ENCODE peak calls at places on chromosomes 6 and 20, in four cellular contexts. A is WTC11, I is K562, Y is HepG2. U is an unnamed sample.

GRCh38 chr6:90183587-90184333 is 112.9 kb downstream of the BACH2 start:
- DNase-seq in Y (no peak), A (no peak), I (no peak), U (no peak)

GRCh38 chr6:42520786-42521607 is 42.8 kb upstream of the UBR2 start:
- DNase-seq in I (no peak), Y (no peak), A (no peak), U (peak; percentile 21)

GRCh38 chr6:157278171-157278570 is 45.1 kb downstream of the TMEM242 start:
- DNase-seq in Y (no peak), A (no peak), I (no peak), U (no peak)

GRCh38 chr20:15654208-15654649 is 919.0 kb downstream of the KIF16B start:
- DNase-seq in Y (peak; percentile 68), A (peak; percentile 44), I (peak; percentile 23), U (peak; percentile 55)

GRCh38 chr6:126696921-126697693 is 357.2 kb downstream of the CENPW start:
- DNase-seq in I (no peak), A (no peak), Y (no peak), U (no peak)

GRCh38 chr6:26521485-26522391 is 16.4 kb upstream of the HMGN4 start:
- DNase-seq in Y (no peak), I (peak; percentile 87), A (peak; percentile 86), U (peak; percentile 90)

GRCh38 chr6:169424821-169425240 is 171.2 kb upstream of the THBS2 start:
- DNase-seq in I (no peak), A (no peak), Y (no peak), U (no peak)

GRCh38 chr6:168314948-168315347 is 4.6 kb downstream of the DACT2 start:
- DNase-seq in I (no peak), A (no peak), Y (no peak), U (peak; percentile 23)

GRCh38 chr6:17869010-17869752 is 118.3 kb downstream of the KIF13A start:
- DNase-seq in Y (no peak), A (no peak), I (no peak), U (no peak)

GRCh38 chr6:90905351-90905750 is 318.5 kb upstream of the MAP3K7 start:
- DNase-seq in A (no peak), Y (no peak), I (no peak), U (no peak)

GRCh38 chr20:23645575-23645974 is 7.8 kb upstream of the CST3 start:
- DNase-seq in Y (no peak), A (no peak), I (no peak), U (no peak)

GRCh38 chr6:108760158-108761050 is 87.8 kb upstream of the ARMC2 start:
- DNase-seq in A (no peak), I (no peak), Y (no peak), U (no peak)

GRCh38 chr20:38125157-38126056 is 39.7 kb downstream of the TGM2 start:
- DNase-seq in A (no peak), Y (peak; percentile 90), I (no peak), U (peak; percentile 63)

GRCh38 chr20:57986776-57987175 is 241.7 kb downstream of the ANKRD60 start:
- DNase-seq in Y (no peak), A (no peak), I (no peak), U (no peak)

GRCh38 chr20:23419657-23419994 is 1.7 kb downstream of the NAPB start:
- DNase-seq in I (no peak), Y (no peak), A (no peak), U (no peak)

GRCh38 chr6:2209226-2209809 is 36.1 kb downstream of the GMDS start:
- DNase-seq in A (peak; percentile 81), I (no peak), Y (peak; percentile 72), U (peak; percentile 54)

GRCh38 chr20:33401922-33402369 is 627 bp upstream of the CDK5RAP1 start:
- DNase-seq in A (no peak), I (peak; percentile 50), Y (no peak), U (no peak)

GRCh38 chr6:72861935-72862432 is 240.1 kb downstream of the KCNQ5 start:
- DNase-seq in Y (no peak), A (no peak), I (no peak), U (no peak)

GRCh38 chr6:95543798-95544197 is 33.5 kb upstream of the MANEA start:
- DNase-seq in I (no peak), Y (no peak), A (no peak), U (no peak)

DNA sequence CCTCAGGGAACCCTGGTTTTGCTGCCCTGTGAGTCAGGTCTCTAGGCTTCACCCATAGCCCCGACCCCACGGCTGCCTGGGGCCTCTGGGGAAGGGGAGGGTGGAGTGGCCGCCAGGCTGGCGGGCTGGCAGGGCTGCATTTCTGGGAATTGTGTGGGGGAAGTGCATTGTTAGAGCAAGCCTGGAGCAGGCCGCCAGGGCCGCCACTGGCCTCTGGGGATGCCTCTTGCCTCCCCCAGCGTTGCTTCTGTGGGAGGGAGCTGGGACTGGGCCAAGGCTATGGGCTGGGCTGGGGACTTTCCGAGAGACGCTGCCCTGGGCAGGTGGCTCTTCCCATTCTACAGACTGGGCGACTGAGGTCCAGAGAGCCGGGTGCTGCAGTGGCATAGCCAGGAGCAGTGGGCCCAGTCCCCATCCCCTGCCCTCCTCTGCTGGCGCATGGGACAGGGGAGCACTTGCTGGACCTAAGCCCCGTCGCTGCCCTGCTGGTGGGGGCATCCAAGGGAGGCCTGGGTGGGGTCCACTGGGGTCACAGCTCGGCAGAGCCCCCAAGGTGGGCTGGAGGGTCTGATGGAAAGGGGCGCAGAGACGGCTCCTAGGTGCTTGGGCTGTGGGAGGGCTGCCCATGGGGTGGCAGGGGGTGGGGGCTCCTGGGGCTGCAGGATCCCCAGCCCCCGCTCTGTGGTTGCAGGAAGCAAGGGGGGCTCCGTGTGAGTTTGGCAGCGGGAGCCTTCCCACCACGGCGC is 6.6 kb upstream of the SOX18 start:
- DNase-seq in Y (peak; percentile 90), A (no peak), I (no peak), U (no peak)
- TF ChIP-seq HMGXB4 in Y (peak; percentile 55), A (no peak), I (no peak), U (no peak)

DNA sequence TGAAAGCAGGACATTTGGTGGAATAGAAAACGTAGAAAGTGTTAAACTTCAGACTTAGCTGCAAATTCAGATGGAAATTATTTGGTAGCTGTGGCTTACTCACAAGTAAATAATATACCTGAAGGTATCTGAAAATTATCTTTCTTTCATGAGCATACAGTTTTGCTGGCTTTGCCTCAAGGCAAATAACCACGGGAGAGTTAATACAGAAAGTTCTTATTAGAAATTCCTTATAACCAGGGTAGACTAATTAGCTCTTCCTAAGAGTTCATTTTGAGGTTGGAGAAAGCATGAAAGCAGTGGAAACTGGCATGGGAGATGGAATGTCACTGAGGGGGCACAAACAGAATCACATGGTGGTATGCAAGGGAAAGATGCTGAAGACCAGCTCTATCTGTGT is 217.5 kb downstream of the CD83 start:
- DNase-seq in A (no peak), I (no peak), Y (no peak), U (no peak)
- TF ChIP-seq HMGXB4 in A (no peak), I (no peak), Y (no peak), U (no peak)

GRCh38 chr6:45047573-45047972 is 280.6 kb upstream of the RUNX2 start:
- DNase-seq in I (no peak), Y (no peak), A (no peak), U (no peak)
- TF ChIP-seq HMGXB4 in I (no peak), Y (no peak), A (no peak), U (no peak)

GRCh38 chr6:25193865-25194679 is 85.1 kb upstream of the CARMIL1 start:
- DNase-seq in I (no peak), Y (no peak), A (no peak), U (no peak)

GRCh38 chr6:25188232-25188631 is 90.9 kb upstream of the CARMIL1 start:
- DNase-seq in Y (no peak), I (no peak), A (no peak), U (no peak)

GRCh38 chr6:25197116-25197515 is 82.1 kb upstream of the CARMIL1 start:
- DNase-seq in A (no peak), I (no peak), Y (no peak), U (no peak)

GRCh38 chr6:25193147-25193864 is 85.9 kb upstream of the CARMIL1 start:
- DNase-seq in I (no peak), A (no peak), Y (no peak), U (peak; percentile 54)

DNA sequence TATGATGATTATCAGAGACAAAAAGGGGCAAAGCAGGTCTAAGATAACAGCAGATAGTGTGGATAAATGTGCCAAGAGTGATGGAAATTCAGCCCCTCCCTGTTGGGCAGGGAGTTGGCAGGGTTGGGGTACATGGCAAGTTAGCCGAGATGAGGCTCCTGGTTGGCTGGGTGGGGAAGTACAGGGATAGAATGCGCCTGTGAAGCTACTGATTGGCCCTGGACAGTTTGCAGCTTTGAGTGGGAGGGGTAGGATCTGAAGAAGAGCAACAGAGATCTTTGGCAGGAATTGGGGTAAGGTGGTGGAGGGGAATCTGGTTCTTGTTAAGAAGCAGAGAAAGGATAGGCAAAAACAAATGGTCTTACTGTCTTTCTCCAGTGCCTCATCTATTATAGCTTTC is 86.6 kb upstream of the CARMIL1 start:
- DNase-seq in I (no peak), A (no peak), Y (no peak), U (no peak)
- TF ChIP-seq HMGXB4 in I (no peak), A (no peak), Y (no peak), U (no peak)

DNA sequence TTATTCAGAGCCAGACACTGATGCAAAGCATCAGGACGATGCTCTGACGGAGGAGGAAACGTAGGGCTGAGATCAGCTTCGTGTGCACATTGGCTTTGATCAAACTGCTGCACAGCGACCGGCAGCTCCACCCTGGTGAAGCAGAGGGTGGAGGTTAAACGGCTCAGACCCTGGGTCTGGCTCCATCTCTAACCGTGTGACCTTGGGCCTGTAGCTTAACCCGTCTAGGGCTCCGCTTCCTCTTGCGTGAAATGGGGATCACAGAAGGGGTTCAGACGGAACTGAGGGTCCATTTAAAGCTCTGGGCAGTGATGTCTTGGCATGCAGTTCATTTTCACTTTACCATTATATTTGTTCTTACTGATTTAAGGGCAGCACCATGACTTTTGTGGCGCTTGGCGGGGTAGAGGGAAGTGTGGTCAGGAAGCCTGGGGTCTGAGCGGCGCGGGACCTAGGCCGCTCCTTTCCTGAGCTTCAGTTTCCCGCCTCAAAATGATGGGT is 639 bp downstream of the RBL1 start:
- DNase-seq in A (peak; percentile 18), I (peak; percentile 29), Y (peak; percentile 41), U (peak; percentile 35)
- TF ChIP-seq HMGXB4 in A (no peak), I (no peak), Y (no peak), U (no peak)